ENCODE peak calls at places on chromosomes 13 and 19, in seven cellular contexts. X is GM12892, A is HL-60, M is stomach, D is GM23338, K is Panc1, B is suprapubic skin. E is an unnamed sample.

GRCh38 chr19:41302624-41303351 is 7.2 kb upstream of the CCDC97 start:
- DNase-seq in B (no peak), D (no peak), K (no peak), A (no peak), X (peak), M (no peak), E (no peak)

GRCh38 chr19:1251233-1251502 is 2.8 kb downstream of the MIDN start:
- DNase-seq in D (no peak), K (no peak), A (no peak), M (peak), X (no peak), B (peak), E (no peak)

GRCh38 chr13:104006625-104007061 is 940.4 kb upstream of the SLC10A2 start:
- DNase-seq in K (no peak), B (no peak), X (no peak), M (no peak), D (no peak), A (no peak), E (no peak)

GRCh38 chr13:21673592-21674270 is 2.9 kb downstream of the FGF9 start:
- DNase-seq in B (no peak), D (peak), A (no peak), X (peak), K (no peak), M (peak), E (no peak)

GRCh38 chr13:41765813-41766212 is 195.1 kb downstream of the VWA8 start:
- DNase-seq in A (no peak), X (no peak), K (no peak), B (no peak), D (no peak), M (no peak), E (no peak)

GRCh38 chr13:75902166-75903104 is 266.3 kb downstream of the LMO7 start:
- DNase-seq in D (no peak), A (no peak), K (no peak), M (no peak), B (no peak), X (no peak), E (no peak)

GRCh38 chr19:16383584-16384161 is 59.0 kb downstream of the KLF2 start:
- DNase-seq in A (no peak), K (no peak), X (no peak), M (no peak), D (no peak), B (no peak), E (no peak)

GRCh38 chr19:32406161-32407003 is 812 bp downstream of the DPY19L3 start:
- DNase-seq in M (no peak), A (no peak), X (no peak), K (no peak), D (peak), B (no peak), E (no peak)

GRCh38 chr19:58450836-58451357 is 525 bp upstream of the ZNF324B start:
- DNase-seq in K (no peak), M (no peak), A (no peak), D (no peak), X (no peak), B (no peak), E (no peak)

GRCh38 chr19:5534787-5535586 is 32.8 kb downstream of the TINCR start:
- DNase-seq in X (no peak), A (no peak), B (no peak), K (no peak), D (peak), M (no peak), E (no peak)

GRCh38 chr19:38862321-38863059 is 12.7 kb upstream of the HNRNPL start:
- DNase-seq in K (no peak), B (no peak), D (no peak), X (no peak), A (no peak), M (no peak), E (no peak)

GRCh38 chr13:92719868-92720267 is 506.7 kb upstream of the GPC6 start:
- DNase-seq in B (no peak), A (no peak), K (no peak), M (no peak), D (peak), X (no peak), E (no peak)
- TF ChIP-seq POLR2AphosphoS5 in B (no peak), A (no peak), K (no peak), M (no peak), D (no peak), X (no peak), E (no peak)

DNA sequence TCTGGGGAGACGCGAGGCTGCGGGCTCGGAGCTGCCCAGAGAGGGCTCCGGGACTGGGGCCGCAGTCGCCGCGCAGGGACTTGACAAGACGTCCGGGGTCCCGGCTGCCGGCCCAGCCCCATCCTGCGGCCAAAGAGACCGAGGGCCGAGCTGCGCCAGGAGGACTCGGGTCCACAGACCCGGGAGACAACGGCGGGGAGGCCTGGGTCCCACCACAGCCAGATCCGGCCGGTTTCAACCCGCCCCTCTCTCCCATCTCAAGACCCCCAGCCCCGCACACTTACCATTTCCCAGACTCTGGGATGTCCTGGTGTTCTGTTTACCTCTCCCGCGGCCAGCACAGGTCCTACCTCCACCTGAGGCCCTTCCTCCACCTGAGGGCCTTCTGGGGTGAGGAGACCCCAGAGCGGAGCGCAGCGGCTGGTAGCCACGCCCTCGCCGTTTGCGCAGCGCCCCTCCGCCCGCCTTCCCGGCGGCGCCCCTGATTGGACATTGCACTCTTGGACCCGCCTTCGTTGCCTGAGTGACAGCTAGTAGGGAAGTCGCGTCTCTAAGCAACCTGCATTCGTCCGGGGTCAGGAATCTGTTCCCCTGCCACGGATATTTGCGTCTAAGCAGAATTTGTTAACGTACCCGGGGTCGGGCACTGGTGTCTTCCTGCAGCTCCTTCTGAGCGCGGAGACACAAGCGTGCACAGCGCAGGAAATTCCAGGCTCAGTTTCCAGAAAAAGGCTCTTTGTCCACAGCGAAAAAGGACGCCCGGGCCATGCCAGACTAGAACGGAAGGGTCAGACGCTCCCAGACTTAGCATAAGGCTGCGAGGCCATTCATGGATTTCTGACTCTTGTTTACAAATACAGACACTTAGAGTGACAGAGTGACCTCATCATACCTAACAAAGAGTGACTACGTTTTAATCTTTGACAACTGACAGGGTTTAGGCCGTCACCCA is at the start of gene ZNF709:
- DNase-seq in A (no peak), D (peak), B (peak), X (peak), K (peak), M (peak), E (no peak)
- TF ChIP-seq POLR2AphosphoS5 in A (no peak), D (peak), B (no peak), X (peak), K (peak), M (peak), E (peak)

DNA sequence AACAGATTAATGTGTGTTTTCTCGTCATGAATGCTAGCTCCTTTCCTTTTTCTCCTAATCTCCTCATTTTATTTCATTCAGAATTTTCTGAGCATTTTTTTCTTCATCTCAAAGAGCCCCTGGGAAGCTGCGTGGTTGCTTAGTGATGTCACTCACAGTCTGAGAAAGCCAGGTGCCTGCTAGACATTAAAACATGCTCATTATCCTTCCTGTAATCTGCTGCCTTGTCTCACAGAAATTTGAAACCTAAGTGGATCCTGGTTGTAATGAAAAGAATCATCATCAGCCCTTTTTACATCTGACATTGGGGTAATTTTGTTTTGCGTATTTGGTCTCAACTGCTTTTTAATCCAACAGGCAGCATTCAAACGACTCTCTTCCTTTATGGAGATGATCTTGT is 108.2 kb upstream of the RNF113B start:
- DNase-seq in D (no peak), M (no peak), A (no peak), X (no peak), B (no peak), K (no peak), E (no peak)
- TF ChIP-seq POLR2AphosphoS5 in D (no peak), M (no peak), A (no peak), X (no peak), B (no peak), K (no peak), E (no peak)

GRCh38 chr19:29696045-29696682 is 18.9 kb downstream of the C19orf12 start:
- DNase-seq in B (no peak), M (no peak), X (no peak), K (no peak), D (no peak), A (no peak), E (peak)

GRCh38 chr19:29694166-29694565 is 20.9 kb downstream of the C19orf12 start:
- DNase-seq in M (no peak), D (no peak), B (no peak), A (no peak), K (no peak), X (no peak), E (no peak)

GRCh38 chr19:29690842-29691241 is 24.2 kb downstream of the C19orf12 start:
- DNase-seq in B (no peak), X (no peak), D (peak), A (peak), K (no peak), M (no peak), E (no peak)

GRCh38 chr19:29697523-29698261 is 17.4 kb downstream of the C19orf12 start:
- DNase-seq in A (no peak), K (no peak), B (no peak), M (no peak), X (no peak), D (no peak), E (no peak)

GRCh38 chr19:29694669-29695627 is 20.1 kb downstream of the C19orf12 start:
- DNase-seq in K (no peak), M (peak), D (peak), A (peak), X (peak), B (peak), E (no peak)
- TF ChIP-seq POLR2AphosphoS5 in K (no peak), M (peak), D (no peak), A (no peak), X (no peak), B (peak), E (peak)

DNA sequence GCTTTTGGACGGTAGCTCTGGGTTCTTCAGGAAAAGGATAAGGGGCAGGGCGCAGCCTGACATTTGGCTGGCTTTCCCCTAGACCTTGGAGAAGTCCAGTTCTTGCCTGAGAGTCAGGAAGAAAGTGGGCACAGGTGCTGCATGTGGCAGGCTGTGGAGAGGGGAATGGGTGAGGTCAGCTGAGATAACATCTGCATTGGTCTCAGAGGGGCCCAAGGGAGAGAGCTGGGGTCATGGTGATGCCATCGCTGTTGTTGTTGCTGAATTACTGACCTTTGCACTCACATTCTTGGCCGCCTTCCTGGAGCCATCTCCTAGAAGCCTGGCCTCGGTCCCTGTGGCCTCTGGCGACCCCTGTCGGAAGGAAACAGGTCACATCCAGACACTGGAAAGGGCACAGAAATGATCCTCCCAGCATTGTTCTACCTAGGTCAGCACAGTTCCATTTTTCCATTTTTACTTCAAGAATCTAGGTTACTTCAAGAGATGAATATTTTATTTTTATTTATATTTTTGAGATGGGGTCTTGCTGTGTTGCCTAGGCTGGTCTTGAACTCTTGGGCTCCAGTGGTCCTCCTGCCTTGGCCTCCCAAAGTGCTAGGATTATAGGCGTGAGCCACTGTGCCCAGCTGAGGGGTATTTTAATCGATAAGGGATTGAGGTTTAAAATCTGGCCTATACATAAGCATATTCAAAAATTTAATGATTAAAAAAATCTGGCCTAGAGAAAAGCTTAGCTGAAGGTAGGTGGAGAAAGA is 6.5 kb upstream of the LIPE start:
- DNase-seq in M (peak), K (no peak), X (no peak), B (no peak), A (no peak), D (peak), E (no peak)
- TF ChIP-seq POLR2AphosphoS5 in M (peak), K (no peak), X (no peak), B (no peak), A (no peak), D (no peak), E (peak)

GRCh38 chr13:25977216-25977615 is 74.6 kb downstream of the SHISA2 start:
- DNase-seq in A (no peak), X (no peak), K (no peak), M (no peak), D (peak), B (no peak), E (no peak)
- TF ChIP-seq POLR2AphosphoS5 in A (no peak), X (no peak), K (no peak), M (no peak), D (peak), B (no peak), E (no peak)

E was measured in vagina.